ENCODE peak calls at places on chromosomes 3 and 15, in six cellular contexts. Y, C, I, A, W and N are unnamed samples.
A peak's percentile ranks its signal among the peaks of the same experiment; 100 is the strongest.

GRCh38 chr3:114362815-114363214 is 69.0 kb downstream of the TIGIT start:
- DNase-seq in I (no peak), C (no peak), A (peak; percentile 57), W (peak; percentile 25), Y (no peak), N (no peak)

GRCh38 chr3:134235677-134236076 is 15.0 kb downstream of the RYK start:
- DNase-seq in C (no peak), W (no peak), I (no peak), Y (no peak), A (no peak), N (no peak)

GRCh38 chr3:159804726-159805410 is 183.8 kb upstream of the IL12A start:
- DNase-seq in Y (peak; percentile 65), A (peak; percentile 89), C (no peak), I (peak; percentile 82), W (peak; percentile 58), N (peak; percentile 52)

GRCh38 chr15:72497402-72497801 is 23.3 kb downstream of the ARIH1 start:
- DNase-seq in I (no peak), A (no peak), Y (no peak), C (no peak), W (no peak), N (no peak)

GRCh38 chr3:111989061-111989678 is 9.6 kb upstream of the TAGLN3 start:
- DNase-seq in A (peak; percentile 80), W (peak; percentile 68), Y (no peak), I (no peak), C (no peak), N (peak; percentile 37)

GRCh38 chr15:45635191-45635638 is 386 bp downstream of the SQOR start:
- DNase-seq in A (no peak), I (peak; percentile 68), Y (peak; percentile 74), C (no peak), W (peak; percentile 27), N (peak; percentile 25)

GRCh38 chr15:93291380-93291779 is 202.4 kb upstream of the RGMA start:
- DNase-seq in A (no peak), Y (no peak), W (no peak), C (no peak), I (no peak), N (peak; percentile 92)

GRCh38 chr3:55445551-55445950 is 41.6 kb downstream of the WNT5A start:
- DNase-seq in C (no peak), A (no peak), Y (peak; percentile 94), W (no peak), I (no peak), N (no peak)

GRCh38 chr3:134795776-134796312 is 784 bp downstream of the EPHB1 start:
- DNase-seq in W (no peak), A (peak; percentile 47), C (no peak), I (no peak), Y (peak; percentile 54), N (no peak)

GRCh38 chr3:132016061-132017041 is 18.5 kb downstream of the CPNE4 start:
- DNase-seq in A (no peak), W (no peak), I (no peak), C (no peak), Y (no peak), N (no peak)

GRCh38 chr15:57418640-57419039 is 42.3 kb downstream of the CGNL1 start:
- DNase-seq in Y (no peak), W (no peak), C (no peak), A (no peak), I (no peak), N (no peak)

GRCh38 chr15:62951481-62951880 is 91.1 kb upstream of the TPM1 start:
- DNase-seq in C (no peak), I (no peak), A (no peak), W (no peak), Y (no peak), N (no peak)

GRCh38 chr15:58369261-58369699 is 62.5 kb upstream of the LIPC start:
- DNase-seq in A (peak; percentile 71), Y (peak; percentile 82), W (no peak), I (no peak), C (no peak), N (peak; percentile 28)

GRCh38 chr3:159919873-159920272 is 68.8 kb upstream of the IL12A start:
- DNase-seq in Y (no peak), I (no peak), C (no peak), W (no peak), A (peak; percentile 56), N (no peak)

GRCh38 chr3:188433526-188433855 is 279.5 kb downstream of the LPP start:
- DNase-seq in I (no peak), W (no peak), Y (no peak), C (no peak), A (no peak), N (no peak)

GRCh38 chr15:82680200-82681102 is 29.2 kb downstream of the AP3B2 start:
- DNase-seq in A (no peak), W (peak; percentile 65), C (peak; percentile 26), Y (peak; percentile 84), I (no peak), N (peak; percentile 74)
- H3K4me3 ChIP-seq in A (no peak overlapping the region), W (peak overlapping the region; percentile 50), C (peak overlapping the region; percentile 15), Y (peak overlapping the region; percentile 50), I (no peak overlapping the region), N (peak overlapping the region; percentile 64)

DNA sequence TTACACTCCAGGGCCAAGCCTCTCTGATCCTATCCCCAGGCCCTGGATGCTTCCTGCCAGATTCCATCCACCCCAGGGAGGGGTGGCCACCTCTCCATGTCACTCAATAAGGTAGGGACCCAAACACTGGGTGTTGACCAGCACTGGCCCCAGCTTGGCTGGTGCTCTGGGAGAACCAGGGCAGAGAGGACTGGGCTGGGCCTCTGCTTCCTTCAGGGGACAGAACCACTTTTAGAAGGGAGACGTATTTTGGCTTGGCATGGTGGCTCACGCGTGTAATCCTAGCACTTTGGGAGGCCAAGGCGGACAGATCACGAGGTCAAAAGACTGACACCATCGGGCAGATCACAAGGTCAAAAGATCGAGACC is 4.7 kb upstream of the CPLX3 start:
- DNase-seq in I (no peak), C (no peak), A (no peak), W (no peak), Y (no peak), N (no peak)
- H3K4me3 ChIP-seq in I (no peak overlapping the region), C (no peak overlapping the region), A (no peak overlapping the region), W (peak overlapping the region; percentile 58), Y (no peak overlapping the region), N (no peak overlapping the region)

GRCh38 chr3:38039101-38039898 is at the start of gene DLEC1:
- DNase-seq in I (peak; percentile 63), C (no peak), W (peak; percentile 63), A (peak; percentile 38), Y (peak; percentile 59), N (peak; percentile 73)
- H3K4me3 ChIP-seq in I (peak within 1 kb of the TSS; percentile 58), C (no peak within 1 kb of the TSS), W (peak within 1 kb of the TSS; percentile 28), A (peak within 1 kb of the TSS; percentile 40), Y (peak within 1 kb of the TSS; percentile 31), N (peak within 1 kb of the TSS; percentile 62)

GRCh38 chr3:169148448-169149348 is 514.8 kb downstream of the MECOM start:
- DNase-seq in C (no peak), W (no peak), A (peak; percentile 10), Y (no peak), I (peak; percentile 39), N (no peak)
- H3K4me3 ChIP-seq in C (no peak overlapping the region), W (no peak overlapping the region), A (peak overlapping the region; percentile 22), Y (no peak overlapping the region), I (no peak overlapping the region), N (no peak overlapping the region)

GRCh38 chr3:105829879-105830622 is 38.8 kb downstream of the CBLB start:
- DNase-seq in C (no peak), A (peak; percentile 73), Y (no peak), I (no peak), W (no peak), N (no peak)

GRCh38 chr3:105828703-105829102 is 40.1 kb downstream of the CBLB start:
- DNase-seq in C (no peak), I (no peak), W (no peak), Y (no peak), A (peak; percentile 23), N (no peak)

GRCh38 chr3:105829229-105829628 is 39.6 kb downstream of the CBLB start:
- DNase-seq in I (no peak), Y (no peak), A (peak; percentile 29), C (no peak), W (no peak), N (no peak)

GRCh38 chr3:105832618-105833017 is 36.2 kb downstream of the CBLB start:
- DNase-seq in A (no peak), I (no peak), Y (no peak), C (no peak), W (no peak), N (no peak)

DNA sequence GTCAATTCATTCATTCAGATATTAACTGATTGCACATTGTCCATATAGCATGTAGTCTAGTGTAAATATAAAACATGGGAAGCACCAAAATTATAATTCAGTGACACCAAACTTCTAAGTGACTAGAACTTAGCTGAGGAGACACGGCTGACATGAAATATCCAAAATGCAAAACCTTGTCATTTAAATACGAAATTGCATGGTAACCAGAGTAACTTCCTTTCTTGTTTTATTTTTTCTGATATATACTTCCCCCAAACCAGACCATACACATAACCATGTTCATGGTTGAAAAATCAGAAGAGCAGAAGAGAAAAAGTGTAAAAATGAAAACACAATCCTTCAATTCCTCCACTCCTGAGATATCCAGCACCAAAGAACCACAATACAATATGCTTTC is 38.0 kb downstream of the CBLB start:
- DNase-seq in A (no peak), Y (no peak), W (peak; percentile 54), C (no peak), I (no peak), N (no peak)
- H3K4me3 ChIP-seq in A (no peak overlapping the region), Y (no peak overlapping the region), W (peak overlapping the region; percentile 56), C (no peak overlapping the region), I (no peak overlapping the region), N (no peak overlapping the region)

DNA sequence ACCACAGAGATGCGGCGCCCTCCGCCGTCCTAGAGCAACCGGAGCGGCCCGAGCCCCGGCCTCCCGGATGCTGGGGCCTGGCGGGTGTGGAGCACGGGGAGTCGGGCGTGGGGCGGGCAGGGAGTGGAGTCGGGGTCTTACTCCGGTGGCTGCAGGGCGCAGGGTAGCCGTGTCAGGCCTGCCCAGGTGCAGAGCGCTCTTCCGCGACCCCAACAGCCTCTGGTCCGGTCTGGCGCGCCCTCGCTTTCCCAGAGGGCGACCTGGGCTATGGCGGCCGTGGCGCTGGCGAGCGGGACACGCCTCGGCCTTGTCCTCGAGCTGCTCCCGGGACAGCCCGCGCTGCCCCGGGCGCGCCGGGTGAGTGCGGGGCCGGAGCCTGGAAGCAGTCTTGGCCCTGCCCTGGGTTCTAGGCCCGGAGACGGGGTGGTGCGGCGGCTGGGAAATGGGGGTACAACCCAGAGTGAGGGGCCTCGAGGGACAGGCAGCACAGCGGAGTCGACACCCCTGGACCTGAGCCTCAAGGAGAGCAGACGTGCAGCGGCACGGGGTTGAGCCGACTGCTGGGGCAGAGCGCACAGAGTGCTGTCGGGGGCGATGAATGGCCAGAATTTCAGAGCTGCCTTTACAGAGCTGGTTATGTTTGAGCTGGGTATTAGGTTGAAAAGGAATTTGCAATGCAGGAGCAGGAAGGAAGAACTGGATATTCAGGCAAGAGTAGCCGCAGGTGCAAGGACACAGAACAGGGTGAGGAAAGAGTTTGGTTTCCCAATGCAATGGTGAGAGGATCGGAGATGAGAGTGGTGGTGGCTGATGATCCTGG is at the start of gene ZNF662:
- DNase-seq in Y (peak; percentile 61), A (peak; percentile 11), I (peak; percentile 57), W (no peak), C (no peak), N (no peak)
- H3K4me3 ChIP-seq in Y (peak within 1 kb of the TSS; percentile 57), A (peak within 1 kb of the TSS; percentile 42), I (peak within 1 kb of the TSS; percentile 79), W (no peak within 1 kb of the TSS), C (no peak within 1 kb of the TSS), N (no peak within 1 kb of the TSS)